ENCODE peak calls at places on chromosome 14, in eight cellular contexts. N is activated naive CD4-positive, alpha-beta T cell; X is GDM1; K is effector memory CD8-positive, alpha-beta T cell; R is NCI-H1694; B is ovary; C is choroid plexus epithelial cell; S is H4. T is an unnamed sample.

GRCh38 chr14:44763356-44763755 is 198.4 kb downstream of the KLHL28 start:
- DNase-seq in N (no peak), X (no peak), K (no peak), R (no peak), B (no peak), C (no peak), S (peak; percentile 6), T (peak; percentile 41)

GRCh38 chr14:99511421-99512109 is 30.4 kb downstream of the CCNK start:
- DNase-seq in N (no peak), X (no peak), K (no peak), R (no peak), B (peak; percentile 54), C (peak; percentile 30), S (no peak), T (peak; percentile 67)

GRCh38 chr14:100533647-100534485 is 53.4 kb downstream of the BEGAIN start:
- DNase-seq in N (no peak), X (no peak), K (no peak), R (no peak), B (peak; percentile 27), C (no peak), S (no peak), T (no peak)

GRCh38 chr14:100830681-100831080 is 4.8 kb downstream of the MEG3 start:
- DNase-seq in N (no peak), X (no peak), K (no peak), R (no peak), B (no peak), C (no peak), S (no peak), T (no peak)

GRCh38 chr14:22484638-22485037 is 104.4 kb downstream of the DAD1 start:
- DNase-seq in N (no peak), X (no peak), K (no peak), R (no peak), B (no peak), C (peak; percentile 75), S (no peak), T (no peak)

GRCh38 chr14:93263416-93263815 is 56.4 kb downstream of the UBR7 start:
- DNase-seq in N (no peak), X (no peak), K (no peak), R (no peak), B (no peak), C (peak; percentile 21), S (no peak), T (peak; percentile 47)

GRCh38 chr14:104504172-104504735 is 75.3 kb upstream of the C14orf180 start:
- DNase-seq in N (no peak), X (no peak), K (no peak), R (no peak), B (no peak), C (no peak), S (no peak), T (no peak)

GRCh38 chr14:32896979-32897723 is 41.5 kb upstream of the NPAS3 start:
- DNase-seq in N (no peak), X (no peak), K (no peak), R (no peak), B (no peak), C (peak; percentile 57), S (peak; percentile 56), T (peak; percentile 7)

GRCh38 chr14:104665663-104666522 is 23.5 kb upstream of the INF2 start:
- DNase-seq in N (no peak), X (no peak), K (peak; percentile 35), R (no peak), B (no peak), C (no peak), S (peak; percentile 69), T (no peak)

GRCh38 chr14:91778217-91778616 is 46.3 kb upstream of the CATSPERB start:
- DNase-seq in N (no peak), X (no peak), K (no peak), R (no peak), B (no peak), C (peak; percentile 17), S (no peak), T (peak; percentile 1)

GRCh38 chr14:106021832-106022231 is 495.4 kb downstream of the TMEM121 start:
- DNase-seq in N (no peak), X (no peak), K (no peak), R (no peak), B (no peak), C (no peak), S (no peak), T (no peak)

GRCh38 chr14:75519826-75520692 is 2.2 kb upstream of the BATF start:
- DNase-seq in N (no peak), X (no peak), K (no peak), R (no peak), B (no peak), C (peak; percentile 45), S (no peak), T (peak; percentile 65)

GRCh38 chr14:26412421-26412820 is 185.4 kb downstream of the NOVA1 start:
- DNase-seq in N (no peak), X (no peak), K (no peak), R (no peak), B (no peak), C (no peak), S (no peak), T (no peak)

GRCh38 chr14:53967606-53968005 is 11.0 kb upstream of the BMP4 start:
- DNase-seq in N (no peak), X (no peak), K (no peak), R (no peak), B (no peak), C (no peak), S (no peak), T (no peak)

GRCh38 chr14:53517276-53517960 is 364.3 kb upstream of the DDHD1 start:
- DNase-seq in N (no peak), X (no peak), K (no peak), R (no peak), B (no peak), C (no peak), S (peak; percentile 35), T (peak; percentile 65)

GRCh38 chr14:89858084-89858483 is 96.4 kb downstream of the EFCAB11 start:
- DNase-seq in N (no peak), X (no peak), K (no peak), R (no peak), B (no peak), C (no peak), S (no peak), T (no peak)

GRCh38 chr14:37594238-37594915 is 672 bp downstream of the FOXA1 start:
- DNase-seq in N (no peak), X (peak; percentile 34), K (no peak), R (peak; percentile 87), B (no peak), C (peak; percentile 83), S (peak; percentile 72), T (peak; percentile 80)

GRCh38 chr14:61953602-61954001 is 191.4 kb downstream of the SNAPC1 start:
- DNase-seq in N (no peak), X (no peak), K (no peak), R (no peak), B (no peak), C (no peak), S (no peak), T (peak; percentile 47)

GRCh38 chr14:75783602-75784313 is 122.7 kb downstream of the TTLL5 start:
- DNase-seq in N (no peak), X (no peak), K (no peak), R (no peak), B (no peak), C (no peak), S (no peak), T (no peak)

GRCh38 chr14:99601301-99601945 is 2.6 kb downstream of the CCDC85C start:
- DNase-seq in N (no peak), X (no peak), K (no peak), R (no peak), B (no peak), C (peak; percentile 83), S (no peak), T (peak; percentile 65)

GRCh38 chr14:76863724-76864407 is 37.7 kb downstream of the LRRC74A start:
- DNase-seq in N (no peak), X (peak; percentile 58), K (no peak), R (no peak), B (no peak), C (peak; percentile 30), S (no peak), T (no peak)

GRCh38 chr14:74456684-74457083 is 30.7 kb upstream of the SYNDIG1L start:
- DNase-seq in N (no peak), X (no peak), K (no peak), R (no peak), B (no peak), C (no peak), S (no peak), T (no peak)

GRCh38 chr14:39265741-39266588 is 32.2 kb downstream of the MIA2 start:
- DNase-seq in N (no peak), X (no peak), K (no peak), R (no peak), B (no peak), C (peak; percentile 42), S (peak; percentile 41), T (peak; percentile 26)

GRCh38 chr14:99125616-99126431 is 146.2 kb downstream of the BCL11B start:
- DNase-seq in N (no peak), X (no peak), K (no peak), R (no peak), B (no peak), C (no peak), S (no peak), T (no peak)

T was measured in IMR-90.